ENCODE peak calls at places on chromosomes 13 and 19, in six cellular contexts. X is CD4-positive, alpha-beta T cell; Z is ascending aorta; D is AG04449; G is upper lobe of right lung; Q is colonic mucosa. H is an unnamed sample.

GRCh38 chr13:37277435-37278144 is 172.1 kb upstream of the CSNK1A1L start:
- DNase-seq in D (peak; percentile 36), Z (no peak), G (no peak), X (no peak), Q (no peak), H (no peak)

GRCh38 chr13:44806841-44807240 is 182.4 kb downstream of the NUFIP1 start:
- DNase-seq in G (no peak), Q (no peak), Z (no peak), D (no peak), X (no peak), H (no peak)

GRCh38 chr13:45473627-45474026 is 8.9 kb downstream of the COG3 start:
- DNase-seq in Q (no peak), D (no peak), X (peak; percentile 19), G (no peak), Z (no peak), H (no peak)

GRCh38 chr19:16589917-16590316 is 17.7 kb upstream of the SLC35E1 start:
- DNase-seq in Q (no peak), X (no peak), D (no peak), Z (no peak), G (no peak), H (no peak)

GRCh38 chr19:12720851-12721655 is 2.7 kb downstream of the TNPO2 start:
- DNase-seq in X (no peak), Z (no peak), D (no peak), Q (peak; percentile 26), G (no peak), H (no peak)

GRCh38 chr19:28074773-28075172 is 1138.2 kb downstream of the UQCRFS1 start:
- DNase-seq in X (no peak), Z (no peak), Q (no peak), G (no peak), D (no peak), H (no peak)

GRCh38 chr19:18479964-18480723 is 41.7 kb downstream of the ELL start:
- DNase-seq in Z (no peak), X (no peak), D (no peak), G (peak; percentile 81), Q (peak; percentile 49), H (no peak)

GRCh38 chr13:51623473-51623872 is 39.2 kb downstream of the WDFY2 start:
- DNase-seq in Z (no peak), G (no peak), X (no peak), Q (no peak), D (no peak), H (no peak)

GRCh38 chr19:33558846-33559245 is 37.3 kb upstream of the PEPD start:
- DNase-seq in D (no peak), X (no peak), Z (no peak), Q (no peak), G (peak; percentile 26), H (no peak)

GRCh38 chr13:60448907-60449510 is 52.0 kb downstream of the TDRD3 start:
- DNase-seq in G (no peak), X (no peak), Z (no peak), Q (peak; percentile 29), D (peak; percentile 12), H (no peak)

GRCh38 chr13:36332986-36333385 is 13.2 kb downstream of the SPART start:
- DNase-seq in X (no peak), Q (no peak), Z (no peak), D (no peak), G (no peak), H (no peak)

GRCh38 chr19:9801976-9802375 is 16.9 kb downstream of the FBXL12 start:
- DNase-seq in X (no peak), D (no peak), G (no peak), Q (no peak), Z (no peak), H (no peak)

GRCh38 chr19:34642241-34642640 is 34.7 kb downstream of the SCGB2B2 start:
- DNase-seq in Z (no peak), Q (no peak), G (no peak), X (no peak), D (no peak), H (no peak)

GRCh38 chr19:44430956-44431355 is 17.3 kb downstream of the ZNF229 start:
- DNase-seq in Q (no peak), G (no peak), X (no peak), Z (no peak), D (no peak), H (no peak)

GRCh38 chr13:99859178-99860177 is 112.1 kb downstream of the ZIC5 start:
- DNase-seq in Q (peak; percentile 32), D (no peak), Z (no peak), G (no peak), X (no peak), H (no peak)

GRCh38 chr13:76723551-76724232 is 162.5 kb downstream of the KCTD12 start:
- DNase-seq in G (no peak), D (peak; percentile 51), Q (no peak), X (no peak), Z (no peak), H (no peak)

GRCh38 chr19:6772028-6772865 is at the start of gene VAV1:
- DNase-seq in Q (peak; percentile 74), G (peak; percentile 89), Z (peak; percentile 21), D (no peak), X (peak; percentile 81), H (peak; percentile 71)

GRCh38 chr13:62243146-62243545 is 827.5 kb upstream of the PCDH20 start:
- DNase-seq in Z (no peak), X (no peak), D (no peak), Q (no peak), G (no peak), H (no peak)

GRCh38 chr19:40889366-40889765 is 7.3 kb upstream of the CYP2A7 start:
- DNase-seq in X (no peak), D (no peak), Z (no peak), G (no peak), Q (no peak), H (no peak)

DNA sequence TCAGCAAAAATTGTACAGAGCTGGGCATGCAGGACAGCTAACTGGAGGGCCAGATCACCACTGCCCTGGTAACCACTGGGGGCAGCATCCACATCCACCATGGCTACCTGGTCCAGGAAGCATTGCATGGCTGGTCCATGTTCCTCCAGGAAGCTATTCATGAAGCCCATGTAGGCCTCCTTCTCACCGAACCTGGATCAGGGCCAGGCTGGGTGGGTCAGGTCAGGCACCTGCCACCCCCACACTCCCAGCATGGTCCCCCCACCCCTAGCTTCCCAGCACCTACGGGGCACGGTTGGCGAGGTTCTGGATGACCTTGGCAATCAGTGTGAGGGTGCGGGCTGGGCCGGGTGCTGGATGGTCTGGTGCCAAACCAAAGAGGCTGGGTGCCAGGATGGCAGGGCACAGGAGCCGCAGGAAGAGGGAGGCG is 4.6 kb upstream of the WIZ start:
- DNase-seq in Q (no peak), Z (no peak), X (no peak), D (no peak), G (no peak), H (no peak)
- TF ChIP-seq CTCF in Q (no peak), Z (no peak), X (no peak), D (peak; percentile 29), G (no peak), H (no peak)

GRCh38 chr13:48647625-48648024 is 6.1 kb upstream of the CYSLTR2 start:
- DNase-seq in Q (no peak), G (no peak), X (no peak), D (no peak), Z (no peak), H (no peak)
- TF ChIP-seq CTCF in Q (peak; percentile 20), G (no peak), X (no peak), D (no peak), Z (no peak), H (no peak)

GRCh38 chr19:35734889-35735288 is 7.4 kb downstream of the IGFLR1 start:
- DNase-seq in Z (no peak), D (no peak), X (no peak), G (no peak), Q (no peak), H (no peak)

GRCh38 chr19:35739275-35740107 is 2.8 kb downstream of the IGFLR1 start:
- DNase-seq in X (no peak), Z (no peak), Q (no peak), D (no peak), G (no peak), H (no peak)

GRCh38 chr19:35738021-35738886 is 4.0 kb downstream of the IGFLR1 start:
- DNase-seq in Q (no peak), D (no peak), G (no peak), X (no peak), Z (no peak), H (no peak)

GRCh38 chr19:35738887-35739229 is 3.4 kb downstream of the IGFLR1 start:
- DNase-seq in Z (no peak), D (no peak), X (no peak), G (no peak), Q (no peak), H (no peak)

GRCh38 chr19:35736913-35737886 is 5.1 kb downstream of the IGFLR1 start:
- DNase-seq in Q (no peak), G (no peak), X (no peak), D (no peak), Z (no peak), H (no peak)
- TF ChIP-seq CTCF in Q (no peak), G (no peak), X (no peak), D (no peak), Z (no peak), H (no peak)

GRCh38 chr19:5369962-5370367 is 29.4 kb upstream of the PTPRS start:
- DNase-seq in G (peak; percentile 80), Q (peak; percentile 56), D (no peak), Z (no peak), X (peak; percentile 11), H (peak; percentile 18)
- TF ChIP-seq CTCF in G (peak; percentile 42), Q (peak; percentile 55), D (peak; percentile 69), Z (peak; percentile 22), X (peak; percentile 23), H (no peak)

DNA sequence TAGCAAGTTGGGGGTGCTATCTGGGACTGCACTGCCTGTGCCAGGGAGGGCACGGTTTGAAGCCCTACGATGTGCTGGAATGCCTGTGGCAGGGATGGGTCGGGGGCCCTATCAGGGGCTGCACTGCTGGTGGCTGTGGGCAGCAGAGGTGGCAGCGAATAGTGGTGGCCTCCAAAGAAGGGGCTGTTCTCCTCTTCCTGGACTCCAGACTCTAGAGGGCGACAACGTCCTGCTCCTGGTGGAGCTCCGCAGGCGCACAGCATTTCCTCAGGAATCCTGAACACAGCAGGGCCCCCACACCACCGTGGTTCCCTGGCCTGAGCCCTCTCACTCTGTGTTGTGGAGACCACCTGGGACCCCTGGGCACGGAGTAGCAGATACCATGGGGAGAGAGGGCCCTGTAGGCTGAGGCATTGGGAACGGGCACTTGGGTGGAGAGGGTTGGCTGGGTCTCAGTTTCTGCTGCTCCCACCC is 145.6 kb downstream of the TNFRSF19 start:
- DNase-seq in Q (no peak), Z (no peak), X (no peak), D (no peak), G (peak; percentile 69), H (no peak)
- TF ChIP-seq CTCF in Q (no peak), Z (no peak), X (no peak), D (peak; percentile 20), G (peak; percentile 37), H (no peak)

DNA sequence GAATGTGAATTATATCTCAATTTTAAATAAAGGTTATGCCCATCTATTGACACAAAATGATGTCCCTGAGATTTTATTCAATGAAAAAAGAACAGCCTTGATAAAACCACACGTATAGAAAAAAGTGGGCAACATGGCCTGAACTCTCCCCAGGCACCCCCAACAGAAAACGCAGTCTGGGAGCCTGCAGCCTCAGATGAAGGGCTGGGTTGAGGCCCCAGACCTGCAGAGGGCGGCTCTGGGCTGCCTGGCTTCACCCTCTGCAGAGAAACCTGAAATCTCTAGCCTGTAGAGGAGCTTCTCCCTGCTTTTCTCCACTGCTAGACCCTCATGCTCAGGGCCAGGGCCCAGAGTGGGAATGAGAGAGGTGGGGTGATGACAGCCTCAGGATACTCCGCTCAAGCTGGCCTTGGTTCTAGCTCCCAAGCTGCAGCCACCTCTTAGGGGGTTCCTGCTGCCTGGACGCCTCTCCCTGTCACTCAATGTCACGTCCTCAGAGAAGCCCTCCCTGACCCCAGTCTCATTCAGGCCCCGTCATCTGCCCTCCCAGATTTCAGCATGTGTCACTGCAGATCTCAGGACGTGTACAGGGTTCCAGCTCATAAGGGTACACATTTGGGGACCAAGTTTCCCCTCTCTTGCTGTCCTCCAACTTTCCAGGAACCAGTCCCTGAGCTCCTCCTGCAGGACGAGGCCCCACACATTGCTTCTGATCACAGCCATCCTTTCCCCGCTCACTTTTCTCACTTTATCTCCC is 1.8 kb downstream of the MBD3 start:
- DNase-seq in D (no peak), Z (no peak), Q (no peak), X (no peak), G (no peak), H (no peak)
- TF ChIP-seq CTCF in D (peak; percentile 55), Z (no peak), Q (no peak), X (no peak), G (no peak), H (no peak)